ENCODE peak calls at places on chromosomes 13 and 19, in four cellular contexts. C is cardiac fibroblast, J is tibial nerve, F is pancreas. I is an unnamed sample.

GRCh38 chr19:29690842-29691241 is 24.2 kb downstream of the C19orf12 start:
- DNase-seq in C (peak), J (no peak), F (no peak), I (no peak)

GRCh38 chr13:111857336-111857735 is 209.6 kb upstream of the SOX1 start:
- DNase-seq in J (no peak), C (no peak), F (no peak), I (peak)

GRCh38 chr13:104024416-104025170 is 958.4 kb upstream of the SLC10A2 start:
- DNase-seq in C (peak), F (no peak), J (no peak), I (no peak)

GRCh38 chr19:610071-610800 is 20.6 kb downstream of the HCN2 start:
- DNase-seq in C (no peak), F (no peak), J (no peak), I (no peak)

GRCh38 chr19:48445256-48445605 is 552 bp upstream of the GRWD1 start:
- DNase-seq in C (peak), J (peak), F (no peak), I (peak)

GRCh38 chr13:80054806-80055205 is 286.1 kb downstream of the SPRY2 start:
- DNase-seq in C (peak), F (no peak), J (no peak), I (no peak)

GRCh38 chr13:61142506-61142905 is 273.1 kb downstream of the PCDH20 start:
- DNase-seq in J (no peak), C (no peak), F (no peak), I (no peak)

GRCh38 chr13:113205428-113205931 is 3.0 kb downstream of the PCID2 start:
- DNase-seq in C (peak), J (no peak), F (no peak), I (no peak)

GRCh38 chr13:90302113-90302512 is 1045.4 kb upstream of the MIR17HG start:
- DNase-seq in C (peak), F (no peak), J (no peak), I (no peak)

GRCh38 chr19:45924891-45925447 is 10.4 kb upstream of the NANOS2 start:
- DNase-seq in J (no peak), F (no peak), C (no peak), I (no peak)

GRCh38 chr19:998064-998463 is 2.2 kb upstream of the GRIN3B start:
- DNase-seq in J (no peak), C (no peak), F (no peak), I (no peak)

GRCh38 chr19:42421101-42421500 is 6.1 kb downstream of the LIPE start:
- DNase-seq in J (no peak), F (no peak), C (no peak), I (no peak)

GRCh38 chr19:55985254-55985653 is 1.3 kb upstream of the NLRP5 start:
- DNase-seq in F (no peak), J (no peak), C (no peak), I (no peak)

GRCh38 chr13:108120332-108120731 is 95.0 kb downstream of the LIG4 start:
- DNase-seq in C (no peak), F (no peak), J (no peak), I (no peak)

GRCh38 chr13:101749584-101749983 is 297.1 kb downstream of the ITGBL1 start:
- DNase-seq in C (no peak), F (no peak), J (no peak), I (no peak)

GRCh38 chr13:73984201-73984600 is 150.0 kb downstream of the KLF12 start:
- DNase-seq in J (no peak), F (no peak), C (no peak), I (no peak)

GRCh38 chr19:42189133-42189532 is 28.3 kb downstream of the DEDD2 start:
- DNase-seq in F (no peak), C (no peak), J (no peak), I (no peak)

GRCh38 chr13:35832551-35832950 is 298.6 kb downstream of the DCLK1 start:
- DNase-seq in F (no peak), C (no peak), J (no peak), I (no peak)

GRCh38 chr13:113882266-113882627 is 18.4 kb upstream of the GAS6 start:
- DNase-seq in F (no peak), C (peak), J (peak), I (peak)

GRCh38 chr13:41029629-41030028 is 10.5 kb upstream of the ELF1 start:
- DNase-seq in F (no peak), C (no peak), J (no peak), I (no peak)

GRCh38 chr19:29512748-29513147 is 13.0 kb upstream of the VSTM2B start:
- DNase-seq in J (no peak), F (no peak), C (no peak), I (no peak)

GRCh38 chr19:49741210-49741844 is 21.8 kb downstream of the TSKS start:
- DNase-seq in J (no peak), C (no peak), F (no peak), I (no peak)

GRCh38 chr19:32404213-32404938 is 1.2 kb upstream of the DPY19L3 start:
- DNase-seq in J (no peak), F (no peak), C (no peak), I (no peak)

GRCh38 chr19:52296400-52296772 is 583 bp upstream of the ZNF480 start:
- DNase-seq in F (no peak), J (no peak), C (no peak), I (no peak)

GRCh38 chr19:49327878-49328544 is 3.0 kb upstream of the SLC6A16 start:
- DNase-seq in F (no peak), J (no peak), C (peak), I (no peak)

GRCh38 chr13:44078806-44079378 is 199.2 kb downstream of the LACC1 start:
- DNase-seq in C (no peak), F (no peak), J (no peak), I (no peak)

GRCh38 chr13:78241278-78241919 is 322.8 kb upstream of the EDNRB start:
- DNase-seq in C (peak), J (no peak), F (no peak), I (no peak)

GRCh38 chr13:87089391-87089790 is 581.8 kb upstream of the SLITRK5 start:
- DNase-seq in C (peak), J (no peak), F (no peak), I (no peak)
- H3K4me3 ChIP-seq in C (no peak), J (no peak), F (no peak), I (no peak)

GRCh38 chr13:109781384-109782065 is 4.9 kb downstream of the IRS2 start:
- DNase-seq in J (no peak), C (peak), F (no peak), I (no peak)

GRCh38 chr13:109779074-109779473 is 7.3 kb downstream of the IRS2 start:
- DNase-seq in J (no peak), F (no peak), C (no peak), I (no peak)

GRCh38 chr13:109782066-109782822 is 4.1 kb downstream of the IRS2 start:
- DNase-seq in J (no peak), C (no peak), F (no peak), I (no peak)

GRCh38 chr13:109779876-109780516 is 6.4 kb downstream of the IRS2 start:
- DNase-seq in J (no peak), C (no peak), F (no peak), I (no peak)

GRCh38 chr13:109780880-109781383 is 5.5 kb downstream of the IRS2 start:
- DNase-seq in C (no peak), J (no peak), F (no peak), I (no peak)
- H3K4me3 ChIP-seq in C (peak), J (peak), F (peak), I (peak)

GRCh38 chr19:6475321-6476108 is 6.1 kb downstream of the DENND1C start:
- DNase-seq in C (no peak), F (peak), J (no peak), I (no peak)
- H3K4me3 ChIP-seq in C (no peak), F (peak), J (no peak), I (no peak)

DNA sequence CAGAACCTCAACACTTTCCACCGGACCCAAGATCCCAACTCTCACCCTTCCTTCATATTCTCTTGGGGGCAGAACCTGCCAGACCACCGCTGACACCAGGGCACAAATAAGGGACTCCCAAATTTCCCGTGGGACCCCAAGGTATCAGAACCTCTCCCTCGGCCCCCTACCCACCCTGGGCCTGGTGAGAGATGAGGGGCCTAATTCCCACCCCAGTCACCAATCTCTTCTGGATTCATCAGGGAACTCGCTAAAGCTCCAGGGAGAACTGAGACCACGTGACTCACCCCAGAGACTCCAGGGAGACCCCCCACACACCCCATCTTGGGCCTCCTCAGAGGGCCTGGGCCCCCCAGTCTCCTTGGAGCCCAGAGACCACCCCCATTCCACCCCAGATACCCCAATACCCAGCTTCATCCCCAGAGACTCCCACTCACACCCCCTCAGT is 1.8 kb downstream of the LMNB2 start:
- DNase-seq in J (no peak), F (no peak), C (no peak), I (no peak)
- H3K4me3 ChIP-seq in J (no peak), F (no peak), C (no peak), I (no peak)

DNA sequence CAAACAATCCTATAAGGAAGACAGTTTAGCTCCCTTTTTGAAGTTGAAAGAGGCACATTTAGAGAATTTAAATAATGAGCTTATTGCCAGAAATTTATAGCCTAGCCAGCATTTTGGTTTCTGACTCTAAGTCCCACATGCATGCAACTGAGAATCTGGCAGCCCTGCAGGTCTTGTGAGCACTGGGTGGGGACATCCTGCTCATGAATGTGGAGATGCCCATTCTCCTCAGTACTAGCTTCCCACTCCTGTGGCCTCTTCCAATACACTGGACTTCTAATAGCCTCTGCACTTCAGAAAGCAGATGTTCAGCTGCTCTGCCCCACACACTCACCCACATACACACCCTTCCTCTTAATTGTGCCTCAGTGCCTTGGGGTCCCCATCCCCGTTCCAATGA is 80.2 kb upstream of the FREM2 start:
- DNase-seq in J (no peak), C (no peak), F (no peak), I (no peak)
- H3K4me3 ChIP-seq in J (no peak), C (no peak), F (no peak), I (no peak)

DNA sequence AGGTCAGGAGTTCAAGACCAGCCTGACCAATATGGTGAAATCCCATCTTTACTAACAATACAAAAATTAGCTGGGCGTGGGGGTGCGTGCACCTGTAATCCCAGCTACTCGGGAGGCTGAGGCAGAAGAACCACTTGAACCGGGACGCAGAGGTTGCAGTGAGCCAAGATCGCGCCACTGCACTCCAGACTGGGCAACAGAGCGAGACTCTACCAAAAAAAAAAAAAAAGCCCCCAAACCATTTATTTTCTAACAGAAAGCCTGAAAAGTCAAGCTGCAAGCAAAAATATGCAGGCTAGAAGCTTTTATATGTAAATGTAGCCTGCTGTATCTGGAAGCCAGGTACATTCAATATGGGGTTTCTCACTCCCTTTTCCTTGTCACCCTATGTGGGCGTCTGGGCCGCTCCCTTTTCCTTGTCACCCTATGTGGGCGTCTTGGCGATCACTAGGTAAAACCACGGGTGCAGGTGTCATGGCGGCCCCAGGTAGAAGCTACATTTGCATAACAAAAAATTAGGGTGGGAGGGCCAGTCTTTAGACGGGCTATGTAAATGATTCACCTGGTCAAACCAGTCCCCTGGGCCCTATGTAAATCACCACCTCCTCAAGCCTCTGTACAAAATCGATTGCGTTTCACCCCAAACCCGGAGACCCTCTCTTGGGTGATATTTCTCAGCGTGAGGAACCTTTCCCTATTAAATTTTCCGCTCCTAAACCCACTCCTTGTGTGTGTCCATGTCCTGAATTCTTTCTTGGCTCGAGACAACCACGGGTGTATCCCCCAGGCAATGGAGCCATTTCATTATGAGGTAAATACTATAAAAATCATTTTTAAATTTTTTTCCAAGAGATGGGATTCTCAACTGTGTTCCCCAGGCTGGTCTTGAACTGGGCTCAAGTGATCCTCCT is 2.1 kb downstream of the TRIM13 start:
- DNase-seq in F (no peak), C (no peak), J (no peak), I (no peak)
- H3K4me3 ChIP-seq in F (no peak), C (no peak), J (no peak), I (no peak)

GRCh38 chr19:9935409-9936062 is 779 bp downstream of the OLFM2 start:
- DNase-seq in F (no peak), J (no peak), C (no peak), I (no peak)
- H3K4me3 ChIP-seq in F (peak), J (peak), C (peak), I (peak)

GRCh38 chr19:12270854-12271253 is 23.8 kb downstream of the ZNF44 start:
- DNase-seq in F (no peak), J (no peak), C (no peak), I (no peak)

GRCh38 chr19:12278713-12279112 is 16.0 kb downstream of the ZNF44 start:
- DNase-seq in J (no peak), F (no peak), C (no peak), I (no peak)

GRCh38 chr19:12272386-12272785 is 22.3 kb downstream of the ZNF44 start:
- DNase-seq in J (no peak), C (no peak), F (no peak), I (no peak)

DNA sequence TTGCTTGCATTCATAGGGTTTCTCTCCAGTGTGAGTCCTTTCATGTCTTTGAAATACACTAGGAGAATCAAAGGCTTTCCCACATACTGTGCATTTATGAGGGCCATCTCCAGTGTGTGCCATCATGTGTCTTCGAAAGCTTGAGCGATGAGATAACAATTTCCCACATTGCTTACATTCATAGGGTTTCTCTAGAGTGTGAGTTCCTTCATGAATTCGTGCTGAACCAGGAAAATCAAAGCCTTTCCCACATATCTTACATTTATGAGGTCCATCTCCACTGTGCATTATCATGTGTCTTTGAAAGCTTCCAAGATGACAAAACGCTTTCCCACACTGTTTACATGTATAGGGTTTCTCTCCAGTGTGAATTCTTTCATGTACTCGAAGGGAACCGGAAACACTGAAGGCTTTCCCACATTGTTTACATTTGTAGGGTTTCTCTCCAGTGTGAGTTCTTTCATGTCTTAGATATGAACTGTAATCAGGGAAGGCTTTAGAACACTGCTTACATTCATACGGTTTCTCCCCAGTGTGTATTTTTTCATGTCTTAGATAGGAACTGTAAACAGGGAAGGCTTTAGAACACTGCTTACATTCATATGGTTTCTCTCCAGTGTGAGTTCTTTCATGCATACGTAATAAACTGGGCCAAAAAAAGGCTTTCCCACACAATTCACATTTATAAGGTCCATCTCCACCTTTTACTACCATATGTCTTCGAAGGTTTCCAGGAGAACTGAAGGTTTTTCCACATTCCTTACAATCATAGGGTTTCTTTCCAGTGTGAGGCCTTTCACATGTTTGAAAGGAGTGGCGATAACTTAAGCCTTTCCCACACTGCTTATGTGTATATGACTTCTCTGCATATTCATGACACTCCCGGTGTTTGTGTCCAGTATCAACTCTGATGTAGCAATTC is 21.4 kb downstream of the ZNF44 start:
- DNase-seq in J (no peak), F (no peak), C (no peak), I (no peak)
- H3K4me3 ChIP-seq in J (no peak), F (no peak), C (no peak), I (no peak)

GRCh38 chr13:28754698-28755545 is 36.2 kb upstream of the SLC46A3 start:
- DNase-seq in J (peak), F (no peak), C (peak), I (no peak)
- H3K4me3 ChIP-seq in J (no peak), F (no peak), C (no peak), I (peak)

I was measured in right atrium auricular region.